ENCODE peak calls at places on chromosomes 4 and X, in ten cellular contexts. S is GM10248; T is stomach; F is AG09309; K is thyroid gland; O is A549; Z is endothelial cell of umbilical vein; P is AG04450; X is type B pancreatic cell; V is CD4-positive, alpha-beta T cell. B is an unnamed sample.

GRCh38 chr4:61500883-61501282 is 300.8 kb downstream of the ADGRL3 start:
- DNase-seq in S (no peak), T (no peak), F (no peak), K (no peak), O (no peak), Z (no peak), P (no peak), X (no peak), V (no peak), B (no peak)

GRCh38 chrX:15468036-15468435 is 25.1 kb downstream of the PIR start:
- DNase-seq in S (peak), T (no peak), F (peak), K (peak), O (no peak), Z (peak), P (peak), X (no peak), V (no peak), B (no peak)

GRCh38 chr4:95068401-95068800 is 310.6 kb downstream of the BMPR1B start:
- DNase-seq in S (no peak), T (no peak), F (no peak), K (no peak), O (no peak), Z (no peak), P (no peak), X (no peak), V (no peak), B (no peak)

GRCh38 chr4:165096776-165097175 is 15.9 kb downstream of the TMEM192 start:
- DNase-seq in S (peak), T (no peak), F (peak), K (no peak), O (peak), Z (peak), P (no peak), X (no peak), V (no peak), B (no peak)

GRCh38 chrX:152821145-152821765 is 9.3 kb downstream of the CETN2 start:
- DNase-seq in S (no peak), T (peak), F (no peak), K (peak), O (peak), Z (peak), P (no peak), X (no peak), V (no peak), B (no peak)

GRCh38 chrX:16517206-16517605 is 132.8 kb upstream of the S100G start:
- DNase-seq in S (no peak), T (no peak), F (no peak), K (no peak), O (no peak), Z (no peak), P (no peak), X (no peak), V (no peak), B (no peak)

GRCh38 chr4:184473265-184473514 is 1.2 kb downstream of the IRF2 start:
- DNase-seq in S (no peak), T (no peak), F (no peak), K (no peak), O (no peak), Z (no peak), P (no peak), X (no peak), V (no peak), B (no peak)

GRCh38 chr4:120517966-120518365 is 404.6 kb downstream of the PRDM5 start:
- DNase-seq in S (no peak), T (no peak), F (peak), K (no peak), O (peak), Z (peak), P (peak), X (no peak), V (no peak), B (no peak)

GRCh38 chr4:180932365-180933001 is 1310.7 kb upstream of the TENM3 start:
- DNase-seq in S (no peak), T (no peak), F (no peak), K (no peak), O (no peak), Z (no peak), P (no peak), X (no peak), V (no peak), B (no peak)

GRCh38 chr4:48909697-48910096 is 3.1 kb upstream of the OCIAD2 start:
- DNase-seq in S (no peak), T (peak), F (peak), K (peak), O (peak), Z (peak), P (peak), X (no peak), V (no peak), B (no peak)

GRCh38 chr4:143421609-143422008 is 84.9 kb downstream of the GAB1 start:
- DNase-seq in S (no peak), T (no peak), F (no peak), K (no peak), O (no peak), Z (no peak), P (no peak), X (no peak), V (no peak), B (no peak)

GRCh38 chr4:40150932-40151331 is 45.9 kb upstream of the RHOH start:
- DNase-seq in S (no peak), T (no peak), F (no peak), K (no peak), O (no peak), Z (no peak), P (no peak), X (no peak), V (no peak), B (no peak)

GRCh38 chrX:116862340-116862739 is 399.6 kb upstream of the CT83 start:
- DNase-seq in S (no peak), T (no peak), F (no peak), K (no peak), O (no peak), Z (no peak), P (no peak), X (no peak), V (no peak), B (no peak)

GRCh38 chr4:90025248-90025647 is 101.9 kb upstream of the CCSER1 start:
- DNase-seq in S (no peak), T (no peak), F (no peak), K (no peak), O (peak), Z (peak), P (no peak), X (no peak), V (no peak), B (no peak)

GRCh38 chr4:41538887-41539498 is 1.0 kb downstream of the LIMCH1 start:
- DNase-seq in S (no peak), T (no peak), F (peak), K (no peak), O (no peak), Z (peak), P (no peak), X (no peak), V (no peak), B (no peak)

GRCh38 chr4:112453321-112453720 is 62.7 kb downstream of the NEUROG2 start:
- DNase-seq in S (no peak), T (no peak), F (no peak), K (no peak), O (no peak), Z (no peak), P (no peak), X (no peak), V (no peak), B (no peak)

GRCh38 chr4:112451831-112452230 is 64.1 kb downstream of the NEUROG2 start:
- DNase-seq in S (no peak), T (no peak), F (no peak), K (no peak), O (no peak), Z (no peak), P (no peak), X (no peak), V (no peak), B (no peak)

GRCh38 chr4:112448211-112448745 is 67.7 kb downstream of the NEUROG2 start:
- DNase-seq in S (no peak), T (no peak), F (peak), K (no peak), O (no peak), Z (no peak), P (no peak), X (no peak), V (no peak), B (no peak)

GRCh38 chr4:112449708-112450107 is 66.3 kb downstream of the NEUROG2 start:
- DNase-seq in S (no peak), T (no peak), F (no peak), K (no peak), O (no peak), Z (no peak), P (no peak), X (no peak), V (no peak), B (no peak)
- TF ChIP-seq CTCF in S (no peak), T (no peak), F (no peak), K (no peak), O (no peak), Z (no peak), P (no peak), X (no peak), V (no peak), B (no peak)

DNA sequence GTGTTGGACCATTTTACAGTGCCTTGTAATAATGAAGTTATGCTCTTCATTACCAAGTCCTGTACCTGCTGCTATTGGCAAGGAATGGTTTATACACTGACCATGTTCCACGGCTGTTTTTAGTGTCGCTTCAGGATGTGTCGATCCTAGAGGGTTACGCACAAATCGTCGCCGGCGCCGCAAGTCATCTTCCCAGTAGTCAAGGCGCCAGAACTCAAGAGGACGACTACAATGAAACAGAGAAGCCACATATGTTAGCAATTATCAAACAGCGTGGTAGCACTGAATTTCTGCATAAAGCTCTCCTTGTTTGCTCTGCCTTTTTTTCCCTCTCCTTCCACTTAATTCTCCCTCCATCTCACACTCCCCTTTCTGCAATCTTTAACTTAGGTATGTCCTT is 17.0 kb downstream of the MAB21L2 start:
- DNase-seq in S (no peak), T (no peak), F (no peak), K (no peak), O (no peak), Z (no peak), P (no peak), X (no peak), V (no peak), B (no peak)
- TF ChIP-seq CTCF in S (no peak), T (no peak), F (no peak), K (no peak), O (no peak), Z (no peak), P (no peak), X (no peak), V (no peak), B (no peak)

GRCh38 chr4:169012049-169012448 is 2.0 kb upstream of the CBR4 start:
- DNase-seq in S (no peak), T (no peak), F (no peak), K (no peak), O (no peak), Z (no peak), P (no peak), X (no peak), V (no peak), B (no peak)

GRCh38 chr4:169010125-169011023 is at the start of gene CBR4:
- DNase-seq in S (peak), T (peak), F (peak), K (peak), O (peak), Z (peak), P (peak), X (peak), V (peak), B (peak)

GRCh38 chr4:169013396-169013795 is 3.3 kb upstream of the CBR4 start:
- DNase-seq in S (no peak), T (no peak), F (no peak), K (no peak), O (no peak), Z (no peak), P (no peak), X (no peak), V (no peak), B (no peak)

GRCh38 chr4:169008478-169008877 is 1.6 kb downstream of the CBR4 start:
- DNase-seq in S (no peak), T (no peak), F (no peak), K (no peak), O (no peak), Z (no peak), P (no peak), X (no peak), V (no peak), B (no peak)

GRCh38 chr4:169009281-169010124 is 552 bp downstream of the CBR4 start:
- DNase-seq in S (peak), T (peak), F (no peak), K (peak), O (peak), Z (peak), P (no peak), X (peak), V (peak), B (peak)
- TF ChIP-seq CTCF in S (peak), T (no peak), F (peak), K (no peak), O (peak), Z (peak), P (peak), X (no peak), V (no peak), B (no peak)

GRCh38 chr4:2412885-2413716 is 5.3 kb downstream of the ZFYVE28 start:
- DNase-seq in S (peak), T (peak), F (peak), K (peak), O (peak), Z (peak), P (peak), X (no peak), V (peak), B (peak)
- TF ChIP-seq CTCF in S (peak), T (peak), F (peak), K (peak), O (peak), Z (peak), P (peak), X (peak), V (no peak), B (no peak)

DNA sequence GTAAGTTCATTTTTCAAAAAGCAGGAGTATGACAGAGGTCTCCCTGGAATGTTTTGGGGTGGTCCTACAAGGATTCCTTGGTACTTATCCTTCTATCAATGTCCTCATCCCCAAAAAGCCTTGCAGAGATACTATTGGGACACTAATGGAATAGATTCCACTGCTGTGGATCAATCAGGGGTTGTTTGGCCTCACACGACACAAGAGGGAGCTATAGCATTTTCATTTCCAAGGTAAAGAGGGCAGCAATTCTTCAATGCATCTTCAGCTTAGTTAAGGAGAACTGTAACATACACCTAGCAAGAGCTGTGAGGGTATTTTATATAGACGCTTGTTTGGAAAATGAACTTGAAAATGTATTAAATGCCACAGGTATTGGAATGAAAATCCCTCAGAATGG is 50.9 kb downstream of the USP26 start:
- DNase-seq in S (no peak), T (no peak), F (no peak), K (no peak), O (no peak), Z (no peak), P (no peak), X (no peak), V (no peak), B (no peak)
- TF ChIP-seq CTCF in S (no peak), T (no peak), F (peak), K (no peak), O (peak), Z (no peak), P (no peak), X (peak), V (no peak), B (no peak)

GRCh38 chr4:73664470-73664869 is 44.2 kb upstream of the RASSF6 start:
- DNase-seq in S (no peak), T (no peak), F (no peak), K (no peak), O (no peak), Z (no peak), P (no peak), X (no peak), V (no peak), B (no peak)

GRCh38 chr4:73660808-73661207 is 40.6 kb upstream of the RASSF6 start:
- DNase-seq in S (no peak), T (no peak), F (no peak), K (no peak), O (no peak), Z (no peak), P (no peak), X (no peak), V (no peak), B (no peak)

GRCh38 chr4:73661646-73662119 is 41.4 kb upstream of the RASSF6 start:
- DNase-seq in S (no peak), T (no peak), F (peak), K (no peak), O (peak), Z (peak), P (peak), X (no peak), V (no peak), B (no peak)

GRCh38 chr4:73668806-73669205 is 48.6 kb upstream of the RASSF6 start:
- DNase-seq in S (no peak), T (no peak), F (no peak), K (no peak), O (no peak), Z (no peak), P (no peak), X (no peak), V (no peak), B (no peak)

GRCh38 chr4:73662709-73663546 is 42.7 kb upstream of the RASSF6 start:
- DNase-seq in S (peak), T (no peak), F (peak), K (no peak), O (peak), Z (peak), P (no peak), X (no peak), V (no peak), B (no peak)
- TF ChIP-seq CTCF in S (peak), T (peak), F (peak), K (peak), O (peak), Z (peak), P (peak), X (peak), V (no peak), B (no peak)

GRCh38 chr4:54382623-54383022 is 153.5 kb downstream of the PDGFRA start:
- DNase-seq in S (no peak), T (no peak), F (no peak), K (no peak), O (no peak), Z (no peak), P (no peak), X (no peak), V (no peak), B (no peak)

GRCh38 chr4:54386693-54387092 is 157.6 kb downstream of the PDGFRA start:
- DNase-seq in S (no peak), T (no peak), F (no peak), K (no peak), O (no peak), Z (no peak), P (no peak), X (no peak), V (no peak), B (no peak)

GRCh38 chr4:54386270-54386669 is 157.2 kb downstream of the PDGFRA start:
- DNase-seq in S (no peak), T (no peak), F (no peak), K (no peak), O (no peak), Z (no peak), P (no peak), X (no peak), V (no peak), B (no peak)

GRCh38 chr4:54384152-54384551 is 155.1 kb downstream of the PDGFRA start:
- DNase-seq in S (no peak), T (no peak), F (no peak), K (no peak), O (no peak), Z (no peak), P (no peak), X (no peak), V (no peak), B (no peak)

DNA sequence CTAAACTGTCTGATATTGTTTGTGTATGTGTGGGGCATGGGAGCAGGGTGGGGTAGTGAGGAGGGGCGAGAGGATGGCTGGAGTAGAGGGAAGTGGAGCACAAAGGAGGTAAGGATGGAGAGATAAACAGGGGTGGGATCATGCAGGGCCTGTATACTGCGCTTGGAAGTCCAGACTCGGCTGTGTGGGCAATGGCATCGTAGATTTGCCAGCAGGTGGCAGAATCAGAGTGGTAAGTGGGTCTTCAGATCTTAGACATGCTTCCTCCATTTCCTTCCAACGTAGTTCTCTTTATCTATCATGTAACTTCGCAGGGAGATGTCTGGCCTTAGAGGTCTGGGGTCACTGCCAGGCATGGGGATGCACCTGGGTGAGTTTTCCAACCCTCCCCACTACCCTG is 155.5 kb downstream of the PDGFRA start:
- DNase-seq in S (no peak), T (peak), F (peak), K (peak), O (peak), Z (peak), P (no peak), X (no peak), V (no peak), B (no peak)
- TF ChIP-seq CTCF in S (peak), T (no peak), F (peak), K (peak), O (no peak), Z (peak), P (peak), X (peak), V (no peak), B (no peak)

DNA sequence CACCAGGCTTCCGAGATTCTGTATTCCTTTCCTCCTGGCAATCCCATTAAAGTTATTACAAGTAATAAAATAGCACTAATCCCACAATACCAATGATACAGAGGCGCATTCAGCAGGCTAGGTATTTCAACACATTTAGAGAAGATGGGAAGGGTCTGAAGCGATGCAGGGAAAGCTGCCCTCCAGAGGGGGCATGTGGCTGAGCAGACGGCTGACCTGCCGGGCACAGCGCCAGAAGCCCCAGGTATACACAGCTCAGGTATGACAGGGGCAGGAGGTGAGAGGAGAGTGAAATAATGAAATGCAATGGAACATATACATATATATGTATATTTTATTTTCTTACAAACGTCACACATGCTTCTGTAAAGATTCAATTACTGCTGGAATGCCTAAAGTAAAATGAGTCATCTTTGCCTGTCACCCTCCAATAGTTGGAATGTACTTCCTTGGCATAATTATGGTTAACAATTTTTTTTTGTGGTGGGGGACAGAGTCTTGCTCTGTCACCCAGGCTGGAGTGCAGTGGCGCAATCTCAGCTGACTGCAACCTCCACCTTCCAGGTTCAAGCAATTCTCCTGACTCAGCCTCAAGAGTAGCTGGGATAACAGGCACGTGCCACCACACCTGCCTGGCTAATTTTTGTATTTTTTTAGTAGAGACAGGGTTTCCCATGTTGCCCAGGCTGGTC is 21.3 kb upstream of the CDKN2AIP start:
- DNase-seq in S (no peak), T (no peak), F (no peak), K (no peak), O (no peak), Z (no peak), P (no peak), X (no peak), V (no peak), B (no peak)
- TF ChIP-seq CTCF in S (no peak), T (no peak), F (no peak), K (no peak), O (no peak), Z (no peak), P (no peak), X (no peak), V (no peak), B (no peak)

GRCh38 chr4:79281577-79282359 is 44.1 kb downstream of the NAA11 start:
- DNase-seq in S (no peak), T (no peak), F (no peak), K (no peak), O (no peak), Z (no peak), P (no peak), X (no peak), V (no peak), B (no peak)

GRCh38 chr4:79288185-79288584 is 37.7 kb downstream of the NAA11 start:
- DNase-seq in S (no peak), T (no peak), F (no peak), K (no peak), O (no peak), Z (no peak), P (no peak), X (no peak), V (no peak), B (no peak)

GRCh38 chr4:79290376-79290775 is 35.5 kb downstream of the NAA11 start:
- DNase-seq in S (no peak), T (no peak), F (no peak), K (no peak), O (no peak), Z (no peak), P (no peak), X (no peak), V (no peak), B (no peak)

DNA sequence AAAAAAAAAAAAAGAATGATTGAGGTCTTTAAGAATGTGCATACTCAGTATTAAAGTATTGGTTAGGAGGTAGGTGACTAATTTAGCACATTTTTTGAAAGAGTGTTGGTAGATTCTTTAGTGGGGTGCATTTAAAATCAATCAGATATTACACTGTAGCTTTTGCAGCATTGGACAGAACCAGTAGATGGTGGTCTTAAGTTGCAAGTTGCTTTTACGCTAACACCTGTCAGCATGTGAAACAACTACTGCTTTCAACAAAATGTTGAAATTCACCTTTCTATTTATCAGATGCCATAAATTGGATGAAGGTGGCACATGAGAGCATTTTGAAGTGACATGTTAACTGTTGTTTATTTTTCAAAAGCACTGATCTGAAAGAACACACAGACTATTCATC is 41.0 kb downstream of the NAA11 start:
- DNase-seq in S (no peak), T (no peak), F (no peak), K (no peak), O (no peak), Z (no peak), P (no peak), X (no peak), V (no peak), B (no peak)
- TF ChIP-seq CTCF in S (no peak), T (no peak), F (no peak), K (no peak), O (no peak), Z (no peak), P (no peak), X (no peak), V (no peak), B (no peak)

B was measured in activated B cell treated with CpG ODN at 0.5 μM for 24 hours.